ENCODE peak calls at places on chromosomes 11 and 22, in seven cellular contexts. B is heart right ventricle, F is cardiac muscle cell, R is tibial nerve, Q is osteocyte, W is fibroblast of the aortic adventitia, U is GM13977. M is an unnamed sample.

GRCh38 chr11:124676386-124676785 is 2.7 kb downstream of the SPA17 start:
- DNase-seq in B (no peak), F (peak), R (no peak), Q (no peak), W (peak), U (no peak), M (no peak)

GRCh38 chr22:39514373-39514973 is 5.9 kb upstream of the ATF4 start:
- DNase-seq in B (no peak), F (peak), R (peak), Q (no peak), W (peak), U (no peak), M (no peak)

GRCh38 chr22:24894220-24894975 is 52.1 kb downstream of the LHFPL7 start:
- DNase-seq in B (peak), F (peak), R (peak), Q (no peak), W (peak), U (no peak), M (no peak)

GRCh38 chr11:6746086-6746618 is 25.6 kb downstream of the OR2AG2 start:
- DNase-seq in B (no peak), F (peak), R (no peak), Q (no peak), W (no peak), U (peak), M (no peak)

GRCh38 chr11:19200410-19201201 is 1.2 kb downstream of the CSRP3 start:
- DNase-seq in B (no peak), F (peak), R (no peak), Q (no peak), W (peak), U (no peak), M (no peak)

GRCh38 chr22:47381240-47381639 is 618.8 kb downstream of the TBC1D22A start:
- DNase-seq in B (no peak), F (no peak), R (no peak), Q (no peak), W (no peak), U (no peak), M (no peak)

GRCh38 chr11:125663910-125664309 is 16.7 kb downstream of the ACRV1 start:
- DNase-seq in B (no peak), F (no peak), R (no peak), Q (no peak), W (no peak), U (no peak), M (no peak)

GRCh38 chr22:50490531-50491308 is 4.1 kb downstream of the MIOX start:
- DNase-seq in B (no peak), F (no peak), R (no peak), Q (no peak), W (no peak), U (no peak), M (no peak)

GRCh38 chr11:66277475-66278391 is at the start of gene CNIH2:
- DNase-seq in B (peak), F (peak), R (no peak), Q (no peak), W (no peak), U (peak), M (peak)

GRCh38 chr11:63567044-63567840 is 4.1 kb upstream of the PLAAT2 start:
- DNase-seq in B (no peak), F (peak), R (no peak), Q (no peak), W (peak), U (peak), M (no peak)

GRCh38 chr22:19787849-19788141 is 27.2 kb downstream of the TBX1 start:
- DNase-seq in B (no peak), F (no peak), R (no peak), Q (no peak), W (no peak), U (no peak), M (no peak)

GRCh38 chr11:67662806-67663514 is 11.5 kb downstream of the ALDH3B2 start:
- DNase-seq in B (no peak), F (no peak), R (no peak), Q (no peak), W (no peak), U (no peak), M (no peak)

GRCh38 chr22:25057013-25057881 is 104.7 kb downstream of the KIAA1671 start:
- DNase-seq in B (peak), F (peak), R (peak), Q (peak), W (peak), U (peak), M (peak)

GRCh38 chr11:132008872-132009271 is 638.5 kb downstream of the NTM start:
- DNase-seq in B (no peak), F (no peak), R (no peak), Q (no peak), W (no peak), U (no peak), M (no peak)

GRCh38 chr11:62013266-62014157 is 46.1 kb upstream of the FTH1 start:
- DNase-seq in B (no peak), F (peak), R (no peak), Q (peak), W (peak), U (no peak), M (no peak)

DNA sequence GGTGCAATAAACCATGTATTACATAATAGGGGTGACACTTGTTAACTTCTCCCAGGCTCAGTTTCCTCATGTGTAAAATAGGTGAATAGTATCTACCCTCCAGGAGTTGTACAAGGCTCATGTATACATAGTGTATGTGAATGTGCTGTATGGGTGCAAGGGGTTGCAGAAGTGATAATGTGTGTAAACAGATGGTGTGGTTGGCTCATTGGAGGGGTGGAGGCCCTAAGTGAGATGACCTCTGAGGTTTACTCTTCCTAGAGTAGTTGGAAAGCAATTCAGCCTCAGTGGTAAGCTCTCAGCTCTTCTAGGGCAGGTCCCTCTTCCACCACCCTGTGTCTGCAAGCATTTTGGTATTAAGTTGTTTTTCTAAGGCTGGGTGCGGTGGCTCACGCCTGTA is 102.4 kb downstream of the PTPRJ start:
- DNase-seq in B (no peak), F (no peak), R (no peak), Q (no peak), W (no peak), U (no peak), M (no peak)
- TF ChIP-seq CTCF in B (no peak), F (no peak), R (no peak), Q (no peak), W (no peak), U (no peak), M (no peak)

GRCh38 chr22:28112548-28113043 is 193.5 kb upstream of the PITPNB start:
- DNase-seq in B (peak), F (peak), R (peak), Q (no peak), W (peak), U (peak), M (no peak)
- TF ChIP-seq CTCF in B (peak), F (peak), R (peak), Q (peak), W (peak), U (peak), M (peak)

GRCh38 chr22:37982938-37983859 is 1.2 kb downstream of the SOX10 start:
- DNase-seq in B (no peak), F (no peak), R (no peak), Q (no peak), W (no peak), U (no peak), M (no peak)
- TF ChIP-seq CTCF in B (no peak), F (peak), R (peak), Q (peak), W (no peak), U (no peak), M (no peak)

DNA sequence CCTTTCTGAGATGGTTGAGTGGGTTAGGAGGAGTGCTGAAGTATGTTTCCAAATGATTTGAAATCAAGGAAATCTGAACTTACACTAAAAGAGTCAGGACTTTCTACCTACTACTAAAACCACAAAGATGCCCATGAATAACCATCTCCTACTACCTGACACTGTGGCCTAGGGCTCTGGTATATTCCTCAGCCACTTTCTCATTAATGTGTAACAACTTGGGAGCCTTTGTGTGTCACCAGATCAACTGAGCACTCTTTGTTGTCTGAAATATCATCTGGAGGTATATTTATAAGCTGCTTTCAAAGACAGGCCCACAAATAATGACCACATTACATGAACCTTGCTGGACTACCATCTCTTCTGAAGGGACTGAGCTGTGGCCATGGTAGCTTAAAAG is 43.9 kb downstream of the RELT start:
- DNase-seq in B (no peak), F (no peak), R (no peak), Q (no peak), W (no peak), U (no peak), M (no peak)
- TF ChIP-seq CTCF in B (no peak), F (no peak), R (no peak), Q (no peak), W (no peak), U (no peak), M (no peak)

DNA sequence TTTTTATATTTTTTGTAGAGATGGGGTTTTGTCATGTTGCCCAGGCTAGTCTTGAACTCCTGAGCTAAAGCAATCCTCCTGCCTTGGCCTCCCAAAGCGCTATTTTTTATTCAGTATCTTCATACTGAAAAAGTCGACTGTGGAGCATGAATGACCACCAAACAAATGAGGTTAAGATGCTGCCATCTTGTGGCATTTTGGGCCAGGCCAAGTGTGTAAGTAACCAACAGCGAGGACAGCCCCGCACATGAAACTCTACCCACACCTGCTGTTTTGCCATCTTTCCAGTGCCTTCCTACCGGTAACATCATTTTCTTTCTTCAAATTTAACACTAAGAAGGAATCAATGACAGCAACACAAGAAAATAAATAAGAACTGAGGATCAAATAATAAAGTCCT is 32.2 kb upstream of the AQP11 start:
- DNase-seq in B (no peak), F (peak), R (no peak), Q (peak), W (no peak), U (no peak), M (no peak)
- TF ChIP-seq CTCF in B (no peak), F (peak), R (no peak), Q (peak), W (no peak), U (peak), M (peak)

GRCh38 chr11:1007279-1007678 is 29.2 kb downstream of the MUC6 start:
- DNase-seq in B (no peak), F (no peak), R (no peak), Q (no peak), W (no peak), U (no peak), M (no peak)

GRCh38 chr11:1008781-1009180 is 27.7 kb downstream of the MUC6 start:
- DNase-seq in B (no peak), F (no peak), R (no peak), Q (no peak), W (no peak), U (no peak), M (no peak)

GRCh38 chr11:1009371-1009770 is 27.1 kb downstream of the MUC6 start:
- DNase-seq in B (no peak), F (no peak), R (no peak), Q (no peak), W (no peak), U (no peak), M (no peak)

GRCh38 chr11:1006762-1007161 is 29.8 kb downstream of the MUC6 start:
- DNase-seq in B (no peak), F (no peak), R (no peak), Q (no peak), W (no peak), U (no peak), M (no peak)

GRCh38 chr11:1008001-1008400 is 28.5 kb downstream of the MUC6 start:
- DNase-seq in B (no peak), F (no peak), R (no peak), Q (no peak), W (no peak), U (no peak), M (no peak)
- TF ChIP-seq CTCF in B (no peak), F (no peak), R (no peak), Q (no peak), W (no peak), U (no peak), M (no peak)

GRCh38 chr22:32375678-32376450 is 18.2 kb downstream of the RFPL3 start:
- DNase-seq in B (no peak), F (peak), R (no peak), Q (no peak), W (peak), U (no peak), M (no peak)

GRCh38 chr22:32376681-32377080 is 19.0 kb downstream of the RFPL3 start:
- DNase-seq in B (no peak), F (no peak), R (no peak), Q (no peak), W (no peak), U (no peak), M (no peak)

GRCh38 chr22:32380991-32381390 is 23.3 kb downstream of the RFPL3 start:
- DNase-seq in B (no peak), F (no peak), R (no peak), Q (no peak), W (no peak), U (no peak), M (no peak)

DNA sequence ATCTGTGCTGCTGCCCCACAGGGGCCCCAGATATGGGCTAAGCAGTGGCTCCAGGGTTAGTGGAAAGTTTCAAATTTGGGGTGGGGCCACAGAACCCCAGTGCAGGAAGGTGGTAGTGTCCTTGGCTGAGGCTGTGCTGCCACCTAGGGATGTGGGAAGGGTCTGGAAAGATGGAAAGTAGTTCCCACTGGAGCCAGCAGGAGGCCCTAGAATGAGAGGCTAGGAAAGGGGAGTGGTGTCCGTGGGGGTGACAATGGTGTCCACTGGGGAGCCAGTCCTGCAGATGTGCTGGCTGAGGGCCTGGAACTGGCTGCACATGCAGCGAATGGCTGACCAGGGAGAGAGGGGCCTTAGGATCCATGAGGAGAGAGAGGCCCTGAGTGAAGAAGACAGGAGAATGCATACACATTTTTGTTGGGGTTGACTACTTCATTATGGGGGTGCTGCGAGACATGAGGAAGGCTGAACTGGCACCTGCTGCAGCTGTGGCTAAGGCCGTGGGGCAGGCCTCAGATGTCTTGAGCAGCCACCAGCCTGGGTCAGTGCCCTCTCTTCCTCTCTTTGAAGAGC is 21.1 kb downstream of the RFPL3 start:
- DNase-seq in B (no peak), F (peak), R (no peak), Q (no peak), W (no peak), U (no peak), M (no peak)
- TF ChIP-seq CTCF in B (no peak), F (peak), R (peak), Q (peak), W (peak), U (peak), M (peak)

GRCh38 chr11:128045094-128045725 is 542.1 kb downstream of the ETS1 start:
- DNase-seq in B (no peak), F (no peak), R (no peak), Q (no peak), W (no peak), U (no peak), M (no peak)
- TF ChIP-seq CTCF in B (no peak), F (no peak), R (no peak), Q (no peak), W (no peak), U (no peak), M (no peak)

GRCh38 chr11:43986881-43987280 is 44.4 kb downstream of the C11orf96 start:
- DNase-seq in B (no peak), F (no peak), R (no peak), Q (no peak), W (no peak), U (no peak), M (no peak)

GRCh38 chr11:43989162-43989961 is 46.9 kb downstream of the C11orf96 start:
- DNase-seq in B (peak), F (peak), R (peak), Q (no peak), W (peak), U (no peak), M (no peak)

GRCh38 chr11:43987384-43988039 is 45.1 kb downstream of the C11orf96 start:
- DNase-seq in B (peak), F (peak), R (peak), Q (no peak), W (peak), U (no peak), M (no peak)

GRCh38 chr11:43986327-43986726 is 43.9 kb downstream of the C11orf96 start:
- DNase-seq in B (no peak), F (no peak), R (no peak), Q (no peak), W (no peak), U (no peak), M (no peak)

GRCh38 chr11:43988040-43988793 is 45.8 kb downstream of the C11orf96 start:
- DNase-seq in B (no peak), F (peak), R (no peak), Q (no peak), W (peak), U (no peak), M (no peak)
- TF ChIP-seq CTCF in B (peak), F (peak), R (no peak), Q (no peak), W (peak), U (no peak), M (no peak)